ENCODE peak calls at places on chromosomes 4 and X, in nine cellular contexts. F, O, Q, B, H, A, N, Y and R are unnamed samples.

GRCh38 chrX:7972586-7972985 is 45.4 kb upstream of the PNPLA4 start:
- DNase-seq in Q (peak), B (no peak), A (no peak), N (no peak), H (no peak), Y (no peak), O (peak), F (no peak), R (no peak)

GRCh38 chrX:44828008-44828605 is 15.7 kb upstream of the DUSP21 start:
- DNase-seq in F (no peak), Q (peak), H (no peak), B (no peak), Y (no peak), O (peak), N (peak), A (no peak), R (no peak)

GRCh38 chrX:53456254-53456653 is 22.1 kb upstream of the HSD17B10 start:
- DNase-seq in O (no peak), Q (peak), N (no peak), F (no peak), B (no peak), A (no peak), Y (no peak), H (no peak), R (no peak)

GRCh38 chr4:115082633-115083032 is 30.8 kb downstream of the NDST4 start:
- DNase-seq in H (no peak), O (no peak), Q (no peak), B (no peak), F (no peak), N (no peak), A (no peak), Y (no peak), R (no peak)

GRCh38 chrX:65586491-65586890 is 51.9 kb upstream of the LAS1L start:
- DNase-seq in O (no peak), B (no peak), H (no peak), N (no peak), A (no peak), Y (no peak), F (peak), Q (peak), R (no peak)

GRCh38 chrX:9278475-9279270 is 186.2 kb upstream of the TBL1X start:
- DNase-seq in N (no peak), Y (no peak), H (no peak), A (no peak), F (no peak), O (no peak), Q (peak), B (no peak), R (no peak)

GRCh38 chrX:153459976-153460375 is 10.4 kb downstream of the HAUS7 start:
- DNase-seq in H (no peak), O (no peak), N (peak), B (no peak), F (no peak), Q (peak), Y (no peak), A (no peak), R (no peak)

GRCh38 chr4:54382623-54383022 is 153.5 kb downstream of the PDGFRA start:
- DNase-seq in A (no peak), N (no peak), H (no peak), O (no peak), B (no peak), Y (no peak), Q (no peak), F (no peak), R (no peak)

GRCh38 chr4:15990570-15991285 is 27.8 kb upstream of the FGFBP2 start:
- DNase-seq in H (no peak), N (no peak), F (no peak), O (no peak), Q (no peak), B (no peak), Y (no peak), A (no peak), R (no peak)

GRCh38 chr4:98993419-98994071 is 2.0 kb upstream of the METAP1 start:
- DNase-seq in O (no peak), B (no peak), F (no peak), Y (no peak), H (peak), A (no peak), Q (no peak), N (no peak), R (no peak)

GRCh38 chr4:140720387-140721087 is 35.6 kb downstream of the TBC1D9 start:
- DNase-seq in H (no peak), O (no peak), N (no peak), Y (no peak), Q (no peak), B (no peak), F (no peak), A (no peak), R (no peak)

GRCh38 chr4:187236491-187236890 is 512.8 kb upstream of the FAT1 start:
- DNase-seq in N (peak), O (no peak), A (no peak), H (no peak), Y (no peak), B (no peak), F (no peak), Q (peak), R (no peak)

GRCh38 chr4:107269175-107269574 is 233.1 kb upstream of the DKK2 start:
- DNase-seq in N (no peak), B (no peak), A (no peak), Q (no peak), H (no peak), Y (no peak), O (no peak), F (no peak), R (no peak)

GRCh38 chr4:74682567-74683359 is 111.6 kb downstream of the BTC start:
- DNase-seq in A (no peak), N (peak), B (no peak), O (peak), Q (peak), H (no peak), F (no peak), Y (no peak), R (no peak)

GRCh38 chr4:119736559-119736958 is 108.0 kb upstream of the PDE5A start:
- DNase-seq in N (no peak), O (no peak), B (no peak), Q (no peak), Y (no peak), H (no peak), F (no peak), A (no peak), R (no peak)

GRCh38 chrX:130048686-130049222 is 61.5 kb downstream of the ELF4 start:
- DNase-seq in Y (no peak), Q (no peak), B (no peak), H (no peak), O (no peak), A (no peak), N (no peak), F (no peak), R (no peak)

GRCh38 chr4:15020502-15021286 is 18.4 kb downstream of the CPEB2 start:
- DNase-seq in Q (no peak), A (no peak), B (no peak), F (no peak), N (no peak), Y (no peak), O (no peak), H (no peak), R (no peak)

GRCh38 chr4:69497081-69497480 is 1.4 kb upstream of the UGT2B4 start:
- DNase-seq in Q (no peak), N (peak), F (no peak), H (no peak), O (no peak), Y (no peak), A (no peak), B (no peak), R (no peak)

GRCh38 chr4:114497116-114497515 is 101.5 kb upstream of the UGT8 start:
- DNase-seq in O (no peak), B (no peak), Q (no peak), Y (no peak), F (no peak), N (no peak), H (no peak), A (no peak), R (no peak)

GRCh38 chr4:112348488-112349158 is 51.5 kb downstream of the ALPK1 start:
- DNase-seq in B (peak), A (peak), F (peak), O (peak), H (peak), Y (no peak), N (peak), Q (peak), R (peak)

GRCh38 chrX:7068939-7069367 is 78.6 kb upstream of the STS start:
- DNase-seq in Y (no peak), N (peak), Q (no peak), H (no peak), O (no peak), F (peak), B (peak), A (no peak), R (no peak)

DNA sequence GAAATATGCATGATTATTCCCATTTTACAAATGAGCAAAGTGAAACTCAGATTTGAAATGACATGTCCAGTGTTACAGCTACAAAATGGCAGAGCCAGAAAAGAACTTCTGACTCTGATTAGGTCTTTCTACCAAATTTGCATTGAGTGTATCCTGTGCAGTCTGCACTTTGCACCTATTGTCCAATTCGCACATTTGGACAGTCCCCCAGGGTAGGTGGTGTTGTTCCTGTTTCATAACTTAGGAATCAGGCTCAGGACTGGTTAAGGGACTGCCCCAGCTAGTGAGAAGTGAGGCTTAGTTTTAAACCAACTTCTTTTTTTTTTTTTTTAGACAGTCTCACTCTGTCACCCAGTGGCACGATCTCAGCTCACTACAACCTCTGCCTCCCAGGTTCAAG is 137.9 kb upstream of the NALF2 start:
- DNase-seq in Q (no peak), B (no peak), N (no peak), A (no peak), Y (no peak), O (no peak), H (no peak), F (no peak), R (no peak)
- TF ChIP-seq CTCF in Q (no peak), B (no peak), N (no peak), A (no peak), Y (no peak), O (no peak), H (no peak), F (no peak), R (no peak)

DNA sequence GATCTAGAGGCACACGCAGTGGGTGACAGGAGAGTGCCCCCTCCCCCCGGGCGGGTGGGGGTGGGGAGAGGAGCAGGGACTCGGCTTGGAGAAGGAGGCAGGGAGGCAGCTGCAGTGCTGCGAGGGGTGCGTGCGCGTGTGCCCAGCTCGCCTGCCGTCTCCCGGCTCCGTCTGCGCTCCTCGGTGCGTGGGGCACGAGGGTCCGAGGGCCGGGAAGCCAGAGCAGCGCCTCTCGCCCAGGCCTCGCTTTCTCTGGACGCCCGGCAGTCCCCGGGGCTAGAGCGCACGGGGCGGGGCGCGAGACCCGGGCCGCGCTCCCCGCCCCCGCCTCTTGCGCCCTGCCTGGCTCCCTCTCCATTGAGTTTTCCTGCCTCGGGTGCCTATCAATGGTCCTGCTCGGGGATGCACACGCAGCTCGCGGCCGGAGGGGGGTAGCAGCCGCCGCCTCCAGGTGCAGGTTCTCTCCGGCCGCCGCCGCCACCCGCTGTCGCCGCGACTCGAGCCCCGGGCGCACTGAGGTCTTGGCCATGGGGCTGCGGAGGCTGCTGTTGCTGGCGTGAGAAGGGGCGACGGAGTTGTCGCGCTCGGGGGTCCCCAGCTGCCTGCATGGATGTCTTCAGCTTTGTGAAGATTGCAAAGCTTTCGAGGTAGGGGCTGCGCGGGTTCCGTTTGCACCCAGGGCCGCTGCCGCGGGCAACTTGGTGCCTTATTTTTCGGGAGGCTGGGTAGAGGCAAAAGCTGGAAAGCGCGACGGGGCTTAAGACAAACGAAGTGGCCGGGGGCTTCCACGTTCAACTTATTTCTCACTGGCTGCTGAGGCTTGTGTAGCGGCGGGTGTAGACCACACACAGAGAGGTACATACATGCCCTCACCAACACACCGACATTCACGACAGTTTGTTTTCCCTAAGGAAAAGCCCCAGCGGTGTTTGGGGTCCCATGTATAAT is at the start of gene FRMPD4:
- DNase-seq in N (no peak), A (no peak), O (no peak), H (no peak), B (peak), F (no peak), Q (peak), Y (no peak), R (peak)
- TF ChIP-seq CTCF in N (peak), A (no peak), O (no peak), H (peak), B (peak), F (no peak), Q (no peak), Y (peak), R (peak)

GRCh38 chr4:126790633-126791032 is 842.1 kb upstream of the INTU start:
- DNase-seq in N (peak), B (no peak), F (no peak), Q (peak), O (no peak), A (no peak), H (no peak), Y (no peak), R (no peak)
- TF ChIP-seq CTCF in N (no peak), B (no peak), F (no peak), Q (peak), O (no peak), A (no peak), H (peak), Y (no peak), R (no peak)

DNA sequence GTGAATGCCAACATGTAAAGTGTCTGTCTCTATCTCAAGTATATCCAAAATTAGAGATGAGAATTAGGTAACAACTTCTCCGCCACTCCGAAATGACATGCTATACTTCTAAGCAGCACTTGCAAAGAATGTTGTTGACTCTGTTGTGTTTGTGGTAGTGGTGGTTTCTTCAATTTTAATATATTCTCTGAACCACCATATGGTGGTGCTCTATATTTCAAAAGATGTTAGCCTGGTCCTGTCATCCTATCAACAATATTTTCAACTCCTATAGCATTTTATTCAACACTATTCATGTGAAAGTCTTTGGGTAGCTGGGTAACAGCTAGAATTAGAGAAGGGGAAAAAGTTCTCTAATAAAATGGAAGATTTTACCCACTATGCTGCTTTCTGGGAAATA is 1622.8 kb upstream of the IGFBP7 start:
- DNase-seq in A (no peak), O (no peak), B (no peak), Q (no peak), Y (no peak), N (no peak), H (no peak), F (no peak), R (no peak)
- TF ChIP-seq CTCF in A (no peak), O (no peak), B (no peak), Q (no peak), Y (peak), N (no peak), H (no peak), F (no peak), R (no peak)

GRCh38 chrX:118324588-118324987 is 21.3 kb upstream of the WDR44 start:
- DNase-seq in B (no peak), H (no peak), A (no peak), Q (no peak), Y (no peak), F (no peak), N (no peak), O (no peak), R (no peak)

GRCh38 chrX:118329179-118329578 is 16.7 kb upstream of the WDR44 start:
- DNase-seq in A (no peak), B (no peak), Q (no peak), N (no peak), Y (no peak), O (no peak), F (no peak), H (no peak), R (no peak)

GRCh38 chrX:118325453-118325852 is 20.5 kb upstream of the WDR44 start:
- DNase-seq in Y (no peak), H (no peak), O (no peak), Q (peak), B (no peak), N (no peak), A (no peak), F (no peak), R (no peak)
- TF ChIP-seq CTCF in Y (peak), H (peak), O (peak), Q (peak), B (no peak), N (peak), A (no peak), F (no peak), R (peak)

DNA sequence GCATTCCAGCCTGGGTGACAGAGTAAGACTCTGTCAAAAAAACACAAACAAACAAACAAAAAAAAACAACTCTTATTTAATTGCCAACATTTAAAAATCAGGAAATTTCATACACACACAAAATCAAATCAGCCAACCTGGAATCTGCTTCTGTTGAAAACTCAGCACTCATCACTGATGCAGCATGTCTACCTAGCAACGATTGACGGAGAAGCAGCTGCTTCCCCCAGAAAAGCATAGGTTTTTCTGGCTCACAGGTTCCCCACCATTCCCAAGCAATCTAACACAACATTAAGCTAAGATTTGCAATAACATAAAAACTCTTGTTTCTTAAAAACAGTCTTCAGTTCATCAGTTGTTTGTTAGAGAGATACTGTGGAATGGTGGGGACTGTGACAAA is 143.6 kb downstream of the DHX15 start:
- DNase-seq in Y (no peak), O (no peak), F (no peak), B (no peak), Q (no peak), N (no peak), H (no peak), A (no peak), R (no peak)
- TF ChIP-seq CTCF in Y (no peak), O (no peak), F (no peak), B (no peak), Q (no peak), N (no peak), H (no peak), A (no peak), R (no peak)

GRCh38 chr4:189087981-189088380 is 852.7 kb upstream of the FRG1 start:
- DNase-seq in Q (no peak), O (no peak), F (no peak), B (no peak), H (no peak), A (no peak), N (no peak), Y (no peak), R (no peak)

GRCh38 chr4:189088783-189089182 is 851.9 kb upstream of the FRG1 start:
- DNase-seq in Q (peak), A (no peak), B (no peak), Y (no peak), F (no peak), O (no peak), H (no peak), N (no peak), R (no peak)

GRCh38 chr4:189084671-189085070 is 856.0 kb upstream of the FRG1 start:
- DNase-seq in A (no peak), Y (no peak), H (no peak), N (no peak), Q (no peak), B (no peak), O (no peak), F (no peak), R (no peak)

GRCh38 chr4:189092596-189092995 is 848.1 kb upstream of the FRG1 start:
- DNase-seq in O (no peak), Q (no peak), Y (no peak), N (peak), B (no peak), A (no peak), F (no peak), H (no peak), R (no peak)

DNA sequence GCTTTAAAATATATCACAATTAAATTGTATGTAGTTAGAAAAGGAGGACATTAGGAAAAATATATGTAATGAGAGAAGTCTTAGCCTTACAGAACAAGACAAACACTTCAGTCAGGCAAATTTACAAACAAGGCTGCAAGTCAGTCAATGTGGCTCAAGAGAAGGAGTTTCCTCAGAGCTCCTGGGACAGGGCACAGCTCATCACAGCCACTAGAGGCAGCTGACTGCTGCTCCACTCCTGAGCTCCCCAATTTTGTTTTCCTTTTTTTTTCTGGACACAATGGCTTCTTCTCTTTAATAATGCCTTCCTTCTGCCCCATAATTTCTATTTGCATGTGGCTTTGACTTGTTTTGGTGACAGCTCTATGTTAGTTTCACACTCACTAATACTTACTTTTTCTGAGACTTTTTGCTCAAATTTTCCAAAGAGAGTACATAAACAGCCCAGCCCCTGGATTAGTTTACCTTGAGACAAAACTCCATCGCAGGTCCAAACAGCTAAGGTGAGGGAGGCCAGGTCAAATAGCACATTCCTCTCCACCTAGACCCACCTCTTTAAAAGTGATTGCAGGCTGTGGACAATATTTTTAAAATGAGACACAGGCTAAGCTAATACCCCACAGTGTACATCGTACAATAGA is 850.4 kb upstream of the FRG1 start:
- DNase-seq in F (no peak), A (no peak), N (peak), Y (no peak), O (no peak), B (peak), H (no peak), Q (peak), R (no peak)
- TF ChIP-seq CTCF in F (no peak), A (no peak), N (peak), Y (peak), O (peak), B (peak), H (peak), Q (peak), R (peak)

DNA sequence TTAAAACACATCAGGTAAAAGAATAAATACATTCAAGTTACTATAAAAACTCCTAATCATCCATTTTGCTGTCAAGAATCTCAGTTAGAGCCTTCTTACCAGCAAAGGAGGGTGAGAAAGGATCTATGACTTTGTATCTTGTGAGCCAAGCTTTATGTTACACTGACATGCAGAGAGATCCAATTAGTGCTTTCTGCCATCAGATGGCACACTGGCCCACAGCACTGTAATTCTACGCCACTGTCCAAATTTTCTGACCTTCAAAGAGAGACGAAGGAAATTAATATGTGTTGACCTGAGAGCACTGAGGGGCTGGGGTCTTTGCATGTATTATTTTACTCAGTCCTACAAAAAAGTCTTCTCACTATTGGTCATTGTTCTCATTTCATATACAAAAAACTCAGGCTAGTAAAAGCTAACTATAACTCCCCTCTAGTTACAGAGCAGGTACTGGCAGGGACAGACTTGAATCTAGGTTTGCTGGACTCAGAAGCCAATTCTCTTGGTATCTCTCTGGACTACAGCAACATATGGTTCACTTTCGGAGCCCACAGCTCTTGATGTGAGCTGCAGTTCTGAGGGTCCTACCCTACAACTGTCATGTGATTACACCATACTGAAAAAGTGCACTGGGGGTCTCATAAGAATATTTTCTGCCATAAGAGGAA is 157.6 kb downstream of the NR3C2 start:
- DNase-seq in N (no peak), H (no peak), B (no peak), F (no peak), O (no peak), A (no peak), Y (no peak), Q (peak), R (no peak)
- TF ChIP-seq CTCF in N (peak), H (peak), B (no peak), F (no peak), O (peak), A (no peak), Y (no peak), Q (no peak), R (no peak)